ENCODE peak calls at places on chromosomes 4 and X, in nine cellular contexts. H, Y, F, X, K, R, E, Z and V are unnamed samples.

GRCh38 chr4:148007303-148007702 is 275.4 kb downstream of the ARHGAP10 start:
- DNase-seq in K (no peak), R (no peak), X (peak), Z (peak), E (peak), H (peak), F (no peak), Y (peak), V (no peak)

GRCh38 chr4:4423706-4424498 is 37.0 kb downstream of the NSG1 start:
- DNase-seq in Z (no peak), R (no peak), X (no peak), H (no peak), Y (no peak), K (no peak), E (no peak), F (no peak), V (no peak)

GRCh38 chr4:148065069-148065468 is 333.2 kb downstream of the ARHGAP10 start:
- DNase-seq in H (peak), K (no peak), E (no peak), X (peak), Y (peak), F (no peak), R (no peak), Z (peak), V (no peak)

GRCh38 chr4:157575339-157575738 is 354.8 kb downstream of the GRIA2 start:
- DNase-seq in F (no peak), R (no peak), Z (no peak), K (no peak), H (no peak), X (no peak), E (no peak), Y (no peak), V (peak)

GRCh38 chr4:149676076-149676475 is 139.6 kb downstream of the IQCM start:
- DNase-seq in Y (no peak), E (no peak), X (no peak), F (peak), H (no peak), R (no peak), K (no peak), Z (no peak), V (no peak)

GRCh38 chrX:103356897-103357296 is 591 bp downstream of the TCEAL9 start:
- DNase-seq in Y (no peak), Z (no peak), R (no peak), F (no peak), X (no peak), K (no peak), H (no peak), E (no peak), V (no peak)

GRCh38 chr4:1939664-1940509 is 68.7 kb downstream of the NSD2 start:
- DNase-seq in F (no peak), R (no peak), H (peak), K (no peak), Y (peak), Z (peak), E (peak), X (peak), V (no peak)

GRCh38 chr4:151808120-151808529 is 47.3 kb upstream of the GATB start:
- DNase-seq in X (peak), K (no peak), H (no peak), F (no peak), Z (no peak), R (no peak), E (peak), Y (peak), V (no peak)

GRCh38 chr4:139691-140090 is 15.4 kb downstream of the ZNF718 start:
- DNase-seq in Y (no peak), Z (no peak), E (no peak), K (no peak), R (no peak), H (no peak), X (no peak), F (no peak), V (no peak)

GRCh38 chrX:20181563-20182329 is 40.1 kb upstream of the EIF1AX start:
- DNase-seq in H (no peak), X (no peak), E (no peak), F (peak), Z (no peak), R (no peak), Y (no peak), K (no peak), V (no peak)

GRCh38 chr4:48315728-48316630 is 25.4 kb upstream of the SLAIN2 start:
- DNase-seq in R (no peak), H (peak), E (peak), K (peak), X (peak), Z (peak), Y (peak), F (peak), V (no peak)

GRCh38 chrX:129360175-129360574 is 163.1 kb downstream of the SMARCA1 start:
- DNase-seq in H (peak), E (peak), F (peak), K (peak), R (no peak), Z (peak), Y (peak), X (peak), V (no peak)

GRCh38 chr4:161799687-161800086 is 364.1 kb downstream of the FSTL5 start:
- DNase-seq in K (no peak), R (no peak), E (no peak), Y (no peak), Z (no peak), H (no peak), F (no peak), X (no peak), V (no peak)

GRCh38 chr4:152970102-152970820 is 34.1 kb downstream of the FHDC1 start:
- DNase-seq in K (no peak), Z (no peak), F (no peak), R (no peak), H (no peak), X (peak), Y (peak), E (peak), V (no peak)

GRCh38 chr4:85756938-85757337 is 282.0 kb downstream of the ARHGAP24 start:
- DNase-seq in H (peak), E (peak), Y (no peak), R (no peak), Z (peak), X (peak), K (peak), F (peak), V (no peak)

GRCh38 chr4:6582889-6583504 is 8.0 kb downstream of the MAN2B2 start:
- DNase-seq in E (peak), X (peak), K (no peak), R (no peak), H (peak), Y (no peak), F (peak), Z (peak), V (no peak)

GRCh38 chrX:153724252-153725038 is at the start of the genes ABCD1 and BCAP31:
- DNase-seq in K (peak), H (peak), F (peak), E (peak), R (peak), Y (peak), X (peak), Z (peak), V (no peak)

GRCh38 chr4:10212400-10212799 is 95.8 kb upstream of the WDR1 start:
- DNase-seq in Z (no peak), Y (peak), H (no peak), K (no peak), E (no peak), F (no peak), R (no peak), X (peak), V (no peak)

GRCh38 chr4:176150283-176150682 is 45.1 kb downstream of the SPATA4 start:
- DNase-seq in F (peak), E (peak), K (no peak), R (no peak), X (peak), Y (peak), Z (peak), H (peak), V (no peak)

GRCh38 chr4:132863619-132864018 is 285.5 kb upstream of the PCDH10 start:
- DNase-seq in R (no peak), X (no peak), K (no peak), F (no peak), H (no peak), Z (no peak), Y (no peak), E (no peak), V (no peak)

GRCh38 chr4:55547461-55547770 is 707 bp upstream of the CLOCK start:
- DNase-seq in K (no peak), H (peak), F (no peak), X (no peak), R (peak), Y (no peak), E (no peak), Z (peak), V (no peak)

GRCh38 chr4:181564616-181565015 is 678.6 kb upstream of the TENM3 start:
- DNase-seq in R (no peak), H (no peak), F (no peak), E (no peak), Y (no peak), X (no peak), Z (no peak), K (no peak), V (no peak)

GRCh38 chrX:10576777-10577444 is 43.5 kb downstream of the MID1 start:
- DNase-seq in Y (no peak), Z (no peak), H (no peak), E (no peak), R (no peak), K (no peak), X (no peak), F (no peak), V (no peak)

GRCh38 chr4:156971623-156972369 is at the start of gene PDGFC:
- DNase-seq in E (peak), Z (peak), R (peak), H (peak), X (peak), F (no peak), Y (peak), K (peak), V (peak)

GRCh38 chr4:84852081-84852480 is 114.4 kb downstream of the WDFY3 start:
- DNase-seq in E (no peak), Z (no peak), Y (peak), H (peak), F (no peak), K (no peak), R (no peak), X (peak), V (no peak)

GRCh38 chr4:125444166-125444565 is 129.4 kb downstream of the FAT4 start:
- DNase-seq in E (no peak), R (no peak), H (peak), K (no peak), Y (no peak), Z (no peak), F (no peak), X (no peak), V (no peak)

GRCh38 chr4:148053298-148054003 is 321.6 kb downstream of the ARHGAP10 start:
- DNase-seq in H (peak), Z (no peak), R (no peak), Y (no peak), K (no peak), E (no peak), X (no peak), F (no peak), V (no peak)

GRCh38 chrX:14529288-14529989 is at the start of gene GLRA2:
- DNase-seq in H (peak), Y (peak), R (no peak), F (peak), K (peak), X (peak), Z (peak), E (peak), V (no peak)

GRCh38 chr4:60396680-60397079 is 803.4 kb upstream of the ADGRL3 start:
- DNase-seq in F (no peak), Y (peak), Z (peak), K (no peak), H (no peak), E (peak), R (no peak), X (no peak), V (no peak)

GRCh38 chrX:45757272-45757671 is 556.6 kb upstream of the DIPK2B start:
- DNase-seq in Y (no peak), R (no peak), K (no peak), E (no peak), H (no peak), X (no peak), Z (no peak), F (no peak), V (no peak)

GRCh38 chrX:32448945-32449344 is 762.4 kb downstream of the DMD start:
- DNase-seq in Y (no peak), R (no peak), K (no peak), F (peak), E (no peak), X (no peak), Z (no peak), H (no peak), V (no peak)

GRCh38 chr4:6207602-6208001 is 7.3 kb upstream of the JAKMIP1 start:
- DNase-seq in H (no peak), K (no peak), F (no peak), Z (no peak), Y (no peak), X (no peak), E (no peak), R (peak), V (no peak)

GRCh38 chrX:115065304-115065703 is 47.9 kb upstream of the IL13RA2 start:
- DNase-seq in Z (no peak), R (no peak), E (no peak), F (no peak), Y (no peak), K (no peak), H (no peak), X (no peak), V (no peak)

GRCh38 chrX:141176586-141177451 is at the start of gene LDOC1:
- DNase-seq in F (no peak), K (peak), H (peak), R (peak), X (peak), Z (peak), E (peak), Y (peak), V (peak)

GRCh38 chr4:10008208-10009005 is 12.9 kb downstream of the SLC2A9 start:
- DNase-seq in F (no peak), Y (peak), Z (no peak), H (peak), K (no peak), R (no peak), E (peak), X (peak), V (no peak)

GRCh38 chrX:8731579-8732395 is at the start of gene ANOS1:
- DNase-seq in Z (no peak), Y (peak), X (no peak), F (no peak), K (peak), E (peak), H (peak), R (peak), V (no peak)
- TF ChIP-seq CTCF in Z (no peak), Y (no peak), X (no peak), F (no peak), K (no peak), E (no peak), H (no peak), R (no peak), V (no peak)

GRCh38 chr4:134024251-134024650 is 177.3 kb downstream of the PABPC4L start:
- DNase-seq in K (no peak), F (peak), Y (no peak), H (peak), R (no peak), X (peak), Z (no peak), E (no peak), V (no peak)
- TF ChIP-seq CTCF in K (peak), F (no peak), Y (no peak), H (no peak), R (no peak), X (peak), Z (peak), E (peak), V (peak)

GRCh38 chr4:16125571-16126445 is 42.0 kb upstream of the PROM1 start:
- DNase-seq in Y (no peak), Z (no peak), H (no peak), K (no peak), X (no peak), E (no peak), F (no peak), R (no peak), V (no peak)
- TF ChIP-seq CTCF in Y (no peak), Z (no peak), H (no peak), K (no peak), X (no peak), E (no peak), F (no peak), R (no peak), V (no peak)

DNA sequence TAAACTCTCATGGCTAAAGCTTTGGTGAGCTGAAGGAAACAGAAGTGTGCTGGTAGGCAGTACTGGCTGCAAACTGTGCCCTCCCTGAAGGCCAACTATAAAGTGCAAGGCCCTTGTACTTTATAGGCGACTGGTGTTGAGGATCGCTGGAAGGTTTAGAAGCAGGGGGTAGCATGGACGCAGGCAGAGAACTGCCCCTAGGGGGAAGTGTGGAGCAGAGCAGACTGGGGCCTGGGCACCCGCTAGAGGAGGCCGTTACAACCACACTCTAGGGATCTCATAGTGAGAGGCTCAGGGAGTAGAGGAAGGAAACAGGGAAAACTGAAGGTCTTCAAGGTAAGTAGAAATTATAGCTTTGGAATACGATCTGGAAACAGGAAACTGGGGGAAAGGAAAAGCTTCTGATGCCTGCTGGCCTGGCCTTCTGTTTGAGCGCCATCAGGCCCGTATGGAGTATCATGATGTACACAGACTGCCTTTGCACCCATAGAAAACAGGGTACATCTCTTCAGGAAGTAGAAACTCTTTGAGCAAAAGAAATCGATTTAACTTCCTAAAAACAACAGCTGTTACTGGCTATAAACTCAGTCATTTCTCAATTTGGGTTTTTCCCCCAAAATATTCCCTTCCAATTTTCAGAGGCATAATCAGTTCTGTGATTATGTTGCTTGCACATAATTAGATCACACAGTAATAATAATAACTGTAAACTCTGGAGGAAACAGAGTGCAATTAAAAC is 23.9 kb upstream of the TMSB4X start:
- DNase-seq in R (peak), Z (no peak), F (peak), K (peak), H (peak), X (no peak), Y (no peak), E (no peak), V (no peak)
- TF ChIP-seq CTCF in R (peak), Z (peak), F (peak), K (peak), H (peak), X (no peak), Y (peak), E (no peak), V (peak)

GRCh38 chr4:8307126-8307525 is 37.6 kb downstream of the HTRA3 start:
- DNase-seq in Y (no peak), K (no peak), R (peak), E (no peak), Z (no peak), H (no peak), F (no peak), X (no peak), V (peak)

GRCh38 chr4:8304827-8305695 is 35.5 kb downstream of the HTRA3 start:
- DNase-seq in Z (no peak), H (no peak), Y (no peak), R (no peak), E (no peak), F (no peak), X (no peak), K (no peak), V (peak)

GRCh38 chr4:8307714-8308113 is 38.2 kb downstream of the HTRA3 start:
- DNase-seq in E (no peak), R (peak), Z (no peak), K (no peak), H (no peak), Y (no peak), X (no peak), F (no peak), V (peak)

GRCh38 chr4:8306511-8307021 is 37.0 kb downstream of the HTRA3 start:
- DNase-seq in Y (no peak), X (no peak), K (no peak), F (no peak), H (peak), R (peak), Z (no peak), E (no peak), V (peak)

DNA sequence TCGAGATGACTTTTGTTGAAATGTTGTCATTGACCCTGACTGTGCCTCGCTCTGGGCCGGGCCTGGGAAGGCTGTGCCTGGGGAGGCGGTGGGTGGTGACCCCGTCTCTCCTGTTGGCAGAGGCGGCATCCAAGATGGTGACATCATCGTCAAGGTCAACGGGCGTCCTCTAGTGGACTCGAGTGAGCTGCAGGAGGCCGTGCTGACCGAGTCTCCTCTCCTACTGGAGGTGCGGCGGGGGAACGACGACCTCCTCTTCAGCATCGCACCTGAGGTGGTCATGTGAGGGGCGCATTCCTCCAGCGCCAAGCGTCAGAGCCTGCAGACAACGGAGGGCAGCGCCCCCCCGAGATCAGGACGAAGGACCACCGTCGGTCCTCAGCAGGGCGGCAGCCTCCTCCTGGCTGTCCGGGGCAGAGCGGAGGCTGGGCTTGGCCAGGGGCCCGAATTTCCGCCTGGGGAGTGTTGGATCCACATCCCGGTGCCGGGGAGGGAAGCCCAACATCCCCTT is 36.4 kb downstream of the HTRA3 start:
- DNase-seq in H (no peak), X (peak), R (peak), E (no peak), Y (no peak), K (peak), F (no peak), Z (no peak), V (peak)
- TF ChIP-seq CTCF in H (no peak), X (peak), R (no peak), E (no peak), Y (no peak), K (no peak), F (no peak), Z (peak), V (no peak)

DNA sequence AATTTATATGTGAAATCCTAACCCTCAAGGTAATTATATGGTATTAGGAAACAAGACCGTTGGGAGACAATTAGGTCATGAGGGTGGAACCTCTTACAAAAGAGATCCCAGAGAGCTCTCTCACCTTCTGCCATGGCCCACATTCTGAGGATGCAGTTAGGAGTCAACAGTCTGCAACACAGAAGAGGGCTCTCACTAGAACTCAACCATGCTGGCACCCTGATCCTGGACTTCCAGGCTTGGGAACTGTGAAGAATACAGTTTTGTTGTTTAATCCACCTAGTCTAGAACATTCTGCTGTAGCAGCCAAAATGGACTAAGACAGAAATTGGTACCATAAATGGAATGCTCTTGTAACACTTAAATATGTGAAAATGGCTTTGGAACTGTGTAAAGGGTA is 278.8 kb upstream of the GALNTL6 start:
- DNase-seq in Z (no peak), X (no peak), F (no peak), R (no peak), E (no peak), K (no peak), Y (no peak), H (no peak), V (no peak)
- TF ChIP-seq CTCF in Z (no peak), X (no peak), F (no peak), R (no peak), E (no peak), K (no peak), Y (no peak), H (no peak), V (no peak)

DNA sequence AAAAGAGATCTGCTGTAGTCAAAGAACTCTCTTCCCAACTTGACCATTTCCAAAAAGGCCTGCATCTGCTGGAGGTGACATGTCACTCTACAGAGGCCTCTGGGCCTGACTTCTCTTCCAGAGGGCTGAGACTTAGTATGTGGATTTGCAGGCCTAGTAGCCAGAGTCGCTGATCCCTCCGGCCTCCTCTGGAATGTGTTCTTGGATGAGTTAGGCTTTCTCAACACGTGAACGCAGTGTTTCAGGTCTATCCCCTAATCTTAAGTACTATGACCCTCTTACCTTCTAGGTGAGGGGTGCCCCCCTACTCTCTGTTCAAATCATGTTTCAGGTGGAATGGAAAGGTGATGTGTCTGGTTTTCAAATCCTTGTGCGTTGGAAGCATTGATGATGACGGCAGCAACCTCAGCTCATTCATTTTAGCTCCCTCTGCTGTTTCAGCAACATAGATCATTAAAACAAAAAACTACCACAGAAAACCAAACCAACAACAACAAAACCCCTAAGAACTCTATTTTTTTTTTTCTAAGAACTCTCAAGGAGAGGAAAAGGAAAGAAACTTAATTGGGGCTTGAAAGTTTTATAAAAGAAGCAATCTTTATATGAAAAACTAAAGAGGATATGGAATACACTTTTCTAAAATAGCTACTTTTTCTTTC is 56.4 kb downstream of the RWDD4 start:
- DNase-seq in H (peak), Z (no peak), F (peak), R (no peak), E (peak), K (no peak), Y (peak), X (peak), V (no peak)
- TF ChIP-seq CTCF in H (peak), Z (peak), F (no peak), R (peak), E (peak), K (peak), Y (no peak), X (peak), V (peak)